ENCODE peak calls at places on chromosomes 13 and 19, in eight cellular contexts. K, W, I, S, T, P, B and H are unnamed samples.

GRCh38 chr13:67119481-67119883 is 110.7 kb downstream of the PCDH9 start:
- DNase-seq in I (peak; percentile 20), T (no peak), S (peak; percentile 87), B (peak; percentile 62), W (peak; percentile 96), K (peak; percentile 79), P (peak; percentile 85), H (no peak)

GRCh38 chr19:1251233-1251502 is 2.8 kb downstream of the MIDN start:
- DNase-seq in T (no peak), W (no peak), S (peak; percentile 63), B (peak; percentile 46), P (peak; percentile 68), I (peak; percentile 85), K (peak; percentile 51), H (no peak)

GRCh38 chr13:100674848-100675659 is 459 bp upstream of the TMTC4 start:
- DNase-seq in I (peak; percentile 98), P (peak; percentile 96), T (peak; percentile 98), K (peak; percentile 94), S (peak; percentile 97), B (peak; percentile 96), W (peak; percentile 94), H (peak; percentile 89)

GRCh38 chr19:39949026-39949747 is 14.8 kb upstream of the FCGBP start:
- DNase-seq in W (no peak), I (no peak), K (no peak), B (no peak), P (no peak), T (no peak), S (no peak), H (no peak)

GRCh38 chr19:28472843-28473242 is 740.1 kb downstream of the UQCRFS1 start:
- DNase-seq in B (no peak), T (no peak), W (no peak), P (no peak), S (no peak), K (no peak), I (peak; percentile 30), H (no peak)

GRCh38 chr19:1991018-1991390 is 24.5 kb downstream of the BTBD2 start:
- DNase-seq in B (no peak), I (no peak), P (no peak), W (no peak), K (no peak), T (no peak), S (no peak), H (no peak)

GRCh38 chr13:86838411-86839120 is 832.6 kb upstream of the SLITRK5 start:
- DNase-seq in P (no peak), W (no peak), I (no peak), B (no peak), S (no peak), T (no peak), K (no peak), H (no peak)

GRCh38 chr13:47114030-47114429 is 217.2 kb upstream of the HTR2A start:
- DNase-seq in I (peak; percentile 90), K (peak; percentile 62), P (peak; percentile 66), W (peak; percentile 83), T (no peak), B (no peak), S (peak; percentile 45), H (no peak)

GRCh38 chr13:90320663-90321062 is 1026.8 kb upstream of the MIR17HG start:
- DNase-seq in P (no peak), T (no peak), S (no peak), K (no peak), W (no peak), I (no peak), B (no peak), H (no peak)

GRCh38 chr19:50803633-50804419 is 13.6 kb downstream of the ACP4 start:
- DNase-seq in S (no peak), K (peak; percentile 33), I (peak; percentile 59), T (peak; percentile 65), W (no peak), P (no peak), B (no peak), H (peak; percentile 67)

GRCh38 chr13:94550030-94550738 is 45.8 kb downstream of the TGDS start:
- DNase-seq in B (peak; percentile 55), S (peak; percentile 62), P (no peak), W (peak; percentile 49), T (peak; percentile 75), I (peak; percentile 80), K (peak; percentile 35), H (no peak)

GRCh38 chr13:112870737-112871287 is 98.2 kb upstream of the MCF2L start:
- DNase-seq in W (no peak), I (no peak), P (no peak), B (no peak), T (no peak), S (no peak), K (no peak), H (no peak)

GRCh38 chr13:54356849-54357248 is 1328.2 kb downstream of the OLFM4 start:
- DNase-seq in T (peak; percentile 77), I (no peak), B (no peak), W (no peak), S (no peak), K (no peak), P (no peak), H (no peak)

GRCh38 chr13:110636053-110636475 is 20.7 kb downstream of the NAXD start:
- DNase-seq in P (no peak), T (no peak), S (no peak), K (no peak), B (no peak), I (no peak), W (no peak), H (no peak)

GRCh38 chr19:8571006-8571411 is 6.2 kb downstream of the MYO1F start:
- DNase-seq in T (no peak), B (peak; percentile 87), P (no peak), K (peak; percentile 87), S (peak; percentile 20), W (peak; percentile 31), I (peak; percentile 92), H (no peak)

GRCh38 chr19:54376610-54377009 is 11.9 kb upstream of the LAIR1 start:
- DNase-seq in W (no peak), B (no peak), P (no peak), K (no peak), S (no peak), T (no peak), I (no peak), H (no peak)

GRCh38 chr13:39037410-39037879 is 444 bp downstream of the PROSER1 start:
- DNase-seq in K (no peak), W (no peak), T (no peak), B (no peak), S (no peak), P (no peak), I (peak; percentile 57), H (no peak)

GRCh38 chr13:39034085-39034484 is 3.8 kb downstream of the PROSER1 start:
- DNase-seq in T (no peak), B (no peak), P (no peak), I (no peak), K (no peak), W (no peak), S (no peak), H (no peak)

GRCh38 chr13:39035204-39035603 is 2.7 kb downstream of the PROSER1 start:
- DNase-seq in B (no peak), P (no peak), T (peak; percentile 31), W (no peak), S (no peak), I (no peak), K (no peak), H (peak; percentile 11)

GRCh38 chr13:39036212-39036611 is 1.7 kb downstream of the PROSER1 start:
- DNase-seq in W (peak; percentile 12), I (peak; percentile 37), S (peak; percentile 19), K (peak; percentile 26), P (peak; percentile 37), B (no peak), T (peak; percentile 50), H (peak; percentile 68)

GRCh38 chr13:39035799-39036198 is 2.1 kb downstream of the PROSER1 start:
- DNase-seq in I (peak; percentile 8), T (no peak), B (no peak), W (no peak), K (no peak), P (no peak), S (no peak), H (no peak)
- H3K79me2 ChIP-seq in I (peaks cover 80% of the 10 kb centered on the region), T (peaks cover 76% of the 10 kb centered on the region), B (peaks cover 87% of the 10 kb centered on the region), W (peaks cover 78% of the 10 kb centered on the region), K (peaks cover 84% of the 10 kb centered on the region), P (peaks cover 80% of the 10 kb centered on the region), S (peaks cover 52% of the 10 kb centered on the region), H (peaks cover 93% of the 10 kb centered on the region)

GRCh38 chr19:6105444-6105843 is 4.9 kb downstream of the RFX2 start:
- DNase-seq in K (no peak), S (no peak), P (no peak), I (no peak), W (no peak), B (no peak), T (no peak), H (no peak)
- H3K79me2 ChIP-seq in K (no peaks in the 10 kb centered on the region), S (no peaks in the 10 kb centered on the region), P (peaks cover 64% of the 10 kb centered on the region), I (peaks cover 53% of the 10 kb centered on the region), W (peaks cover 10% of the 10 kb centered on the region), B (no peaks in the 10 kb centered on the region), T (no peaks in the 10 kb centered on the region), H (no peaks in the 10 kb centered on the region)

DNA sequence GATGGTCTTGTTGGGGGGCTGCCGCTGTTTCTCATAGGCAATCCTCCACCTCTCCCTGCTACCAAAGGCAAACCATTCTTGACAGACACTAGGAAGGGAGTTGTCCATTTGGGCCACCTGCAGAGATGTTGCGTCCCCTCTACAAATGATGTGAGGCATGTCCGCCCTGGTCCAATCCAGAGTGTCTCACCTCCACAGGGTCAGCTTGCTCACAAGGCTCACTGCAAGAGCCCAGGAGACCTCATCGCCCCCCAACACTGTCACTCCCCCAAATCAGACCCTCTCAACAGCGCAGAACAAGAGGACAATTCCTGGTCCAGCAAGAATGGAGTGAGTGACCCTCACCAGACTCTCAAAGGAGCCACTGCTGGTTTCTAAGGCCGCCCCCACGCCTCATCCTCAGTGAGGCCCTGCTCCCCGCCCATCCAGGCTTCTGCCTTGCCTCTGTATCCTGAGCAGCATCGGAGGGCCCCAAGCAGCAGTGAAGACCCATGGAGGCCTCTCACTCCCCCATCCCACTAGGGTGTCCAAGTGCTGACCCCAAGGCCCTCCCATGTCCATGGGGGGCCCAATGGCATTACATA is 6.5 kb downstream of the HNRNPL start:
- DNase-seq in K (no peak), S (no peak), T (no peak), P (no peak), I (no peak), B (no peak), W (no peak), H (no peak)
- H3K79me2 ChIP-seq in K (peaks cover 69% of the 10 kb centered on the region), S (peaks cover 72% of the 10 kb centered on the region), T (peaks cover 73% of the 10 kb centered on the region), P (peaks cover 81% of the 10 kb centered on the region), I (peaks cover 95% of the 10 kb centered on the region), B (peaks cover 70% of the 10 kb centered on the region), W (peaks cover 81% of the 10 kb centered on the region), H (peaks cover 68% of the 10 kb centered on the region)

DNA sequence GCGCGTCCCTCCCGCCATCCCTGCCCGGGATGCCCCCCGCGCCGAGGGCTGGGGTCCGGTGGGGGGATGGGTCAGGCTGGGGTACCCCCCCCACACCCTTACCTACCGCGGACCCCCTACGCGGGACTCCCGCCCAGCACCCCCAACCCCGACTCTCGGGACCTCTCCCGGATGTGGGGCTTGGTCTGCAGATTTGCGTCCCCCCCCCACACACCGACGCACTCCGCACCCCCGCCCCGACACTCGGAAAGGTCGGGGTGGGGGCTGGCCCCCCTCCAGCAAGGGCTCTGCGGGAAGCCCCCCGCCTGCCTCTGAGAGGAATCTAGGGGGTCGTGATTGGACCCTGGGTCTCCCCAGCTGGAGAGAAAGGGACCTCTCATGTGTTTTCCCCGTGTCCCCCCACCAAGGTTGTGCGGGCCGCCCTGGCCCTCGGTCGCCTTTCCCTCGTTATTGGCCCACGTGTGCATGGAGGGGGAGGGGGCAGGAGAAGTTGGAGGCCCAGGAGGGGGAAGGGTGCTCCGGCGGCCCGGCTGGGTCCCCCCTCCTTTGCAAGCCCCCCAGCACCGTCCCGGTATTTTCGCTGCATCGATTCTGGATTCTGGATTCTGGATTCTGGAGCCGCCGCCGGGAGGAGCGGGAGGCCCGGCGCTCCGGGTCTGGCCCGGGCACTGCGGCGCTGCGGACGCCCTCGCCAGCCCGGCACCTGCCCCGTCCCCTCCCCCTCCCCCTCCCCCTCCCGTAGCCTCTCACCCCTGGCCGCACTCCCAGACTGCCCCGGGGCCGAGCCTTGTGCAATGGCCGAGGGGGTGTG is 583 bp downstream of the NFIC start:
- DNase-seq in P (peak; percentile 18), T (no peak), W (no peak), S (peak; percentile 63), B (no peak), K (peak; percentile 15), I (peak; percentile 58), H (no peak)
- H3K79me2 ChIP-seq in P (peaks cover 59% of the 10 kb centered on the region), T (no peaks in the 10 kb centered on the region), W (peaks cover 82% of the 10 kb centered on the region), S (peaks cover 75% of the 10 kb centered on the region), B (peaks cover 50% of the 10 kb centered on the region), K (peaks cover 74% of the 10 kb centered on the region), I (peaks cover 91% of the 10 kb centered on the region), H (no peaks in the 10 kb centered on the region)